ENCODE peak calls at places on chromosomes 5 and 9, in eight cellular contexts. O, Z, P, W, A, F, D and R are unnamed samples.

GRCh38 chr9:101376117-101376866 is 8.5 kb downstream of the BAAT start:
- DNase-seq in D (no peak), Z (no peak), P (no peak), F (no peak), W (no peak), O (no peak), A (peak), R (no peak)

GRCh38 chr9:123069010-123069481 is 35.6 kb downstream of the GPR21 start:
- DNase-seq in D (no peak), F (no peak), P (peak), W (no peak), O (no peak), Z (no peak), A (no peak), R (no peak)

GRCh38 chr9:78678901-78679300 is 382.0 kb downstream of the PSAT1 start:
- DNase-seq in P (no peak), D (no peak), A (no peak), O (no peak), F (no peak), Z (no peak), W (no peak), R (no peak)

GRCh38 chr9:122261469-122261881 is 3.2 kb downstream of the RBM18 start:
- DNase-seq in O (peak), F (no peak), A (peak), P (peak), D (peak), W (peak), Z (peak), R (no peak)

GRCh38 chr5:1352231-1352825 is 7.4 kb upstream of the CLPTM1L start:
- DNase-seq in D (no peak), W (no peak), F (no peak), Z (no peak), O (no peak), A (no peak), P (no peak), R (no peak)

GRCh38 chr5:135476615-135477493 is 24.7 kb upstream of the TIFAB start:
- DNase-seq in Z (no peak), O (peak), P (no peak), D (no peak), F (no peak), W (no peak), A (no peak), R (no peak)

GRCh38 chr5:54738118-54738972 is 220.8 kb downstream of the SNX18 start:
- DNase-seq in A (no peak), D (peak), F (no peak), W (peak), Z (peak), P (no peak), O (peak), R (no peak)

GRCh38 chr9:111975709-111976108 is 79.1 kb downstream of the UGCG start:
- DNase-seq in Z (peak), D (no peak), O (no peak), F (no peak), A (peak), W (no peak), P (no peak), R (no peak)

GRCh38 chr5:124182133-124182532 is 564.3 kb downstream of the ZNF608 start:
- DNase-seq in Z (no peak), P (no peak), O (no peak), D (no peak), A (no peak), F (no peak), W (no peak), R (no peak)

GRCh38 chr5:17219006-17219422 is 1.6 kb downstream of the BASP1 start:
- DNase-seq in W (no peak), A (peak), O (no peak), P (no peak), D (no peak), Z (no peak), F (peak), R (no peak)

GRCh38 chr5:172164773-172165212 is 23.2 kb downstream of the STK10 start:
- DNase-seq in F (no peak), P (no peak), W (no peak), D (no peak), O (no peak), A (no peak), Z (no peak), R (no peak)

GRCh38 chr5:14600846-14601245 is 19.3 kb downstream of the OTULINL start:
- DNase-seq in F (no peak), W (no peak), D (no peak), P (no peak), A (no peak), O (no peak), Z (no peak), R (no peak)

GRCh38 chr9:70229579-70229978 is 29.2 kb upstream of the SMC5 start:
- DNase-seq in P (no peak), Z (no peak), A (peak), W (no peak), O (no peak), D (no peak), F (no peak), R (no peak)

GRCh38 chr9:92715488-92716231 is 45.7 kb upstream of the IPPK start:
- DNase-seq in D (no peak), Z (no peak), W (peak), P (no peak), F (no peak), A (no peak), O (peak), R (no peak)

GRCh38 chr9:87433853-87434252 is 63.8 kb upstream of the DAPK1 start:
- DNase-seq in D (no peak), O (no peak), F (no peak), W (no peak), P (no peak), A (no peak), Z (no peak), R (no peak)

GRCh38 chr5:150009671-150010387 is 9.3 kb downstream of the HMGXB3 start:
- DNase-seq in A (no peak), Z (no peak), O (no peak), F (no peak), P (no peak), D (no peak), W (no peak), R (no peak)

GRCh38 chr5:97425511-97425910 is 242.5 kb upstream of the RIOK2 start:
- DNase-seq in A (no peak), P (no peak), W (no peak), Z (no peak), D (no peak), O (no peak), F (no peak), R (no peak)

GRCh38 chr5:187617-188451 is 3.5 kb upstream of the LRRC14B start:
- DNase-seq in D (no peak), P (no peak), F (no peak), O (no peak), Z (no peak), W (no peak), A (no peak), R (no peak)

GRCh38 chr9:129109504-129109903 is 1.1 kb downstream of the CRAT start:
- DNase-seq in A (peak), Z (peak), W (peak), F (no peak), P (no peak), D (no peak), O (no peak), R (no peak)

GRCh38 chr9:84397822-84398221 is 57.3 kb upstream of the SLC28A3 start:
- DNase-seq in F (no peak), W (no peak), Z (no peak), O (no peak), A (no peak), P (peak), D (no peak), R (no peak)

GRCh38 chr5:123091988-123092583 is 3.0 kb downstream of the PRDM6 start:
- DNase-seq in F (no peak), O (no peak), W (no peak), Z (no peak), P (no peak), D (no peak), A (no peak), R (no peak)

GRCh38 chr5:95712347-95712958 is 18.7 kb upstream of the RHOBTB3 start:
- DNase-seq in F (no peak), D (no peak), W (no peak), A (peak), O (peak), P (peak), Z (no peak), R (no peak)

GRCh38 chr9:127707766-127708165 is 978 bp downstream of the CFAP157 start:
- DNase-seq in Z (peak), W (no peak), A (peak), P (no peak), O (peak), F (peak), D (no peak), R (no peak)

GRCh38 chr5:40432836-40433235 is 246.9 kb upstream of the PTGER4 start:
- DNase-seq in P (no peak), F (no peak), A (no peak), D (no peak), Z (no peak), O (no peak), W (no peak), R (no peak)

GRCh38 chr9:120926397-120926928 is at the start of gene TRAF1:
- DNase-seq in P (no peak), W (no peak), F (no peak), A (peak), O (no peak), Z (no peak), D (no peak), R (peak)

GRCh38 chr9:136821333-136822031 is 13.7 kb downstream of the RABL6 start:
- DNase-seq in A (no peak), O (peak), P (no peak), D (no peak), F (no peak), Z (no peak), W (no peak), R (no peak)

GRCh38 chr5:154505567-154505966 is 27.5 kb upstream of the HAND1 start:
- DNase-seq in Z (no peak), W (no peak), A (no peak), O (no peak), F (no peak), P (no peak), D (no peak), R (no peak)

GRCh38 chr9:70658765-70659164 is 244.3 kb upstream of the KLF9 start:
- DNase-seq in O (no peak), P (no peak), W (no peak), D (no peak), Z (no peak), A (no peak), F (no peak), R (no peak)

GRCh38 chr9:2729721-2730120 is 12.4 kb downstream of the KCNV2 start:
- DNase-seq in F (no peak), P (no peak), A (no peak), Z (no peak), D (no peak), O (no peak), W (no peak), R (no peak)

GRCh38 chr5:757346-757930 is 27.1 kb downstream of the ZDHHC11B start:
- DNase-seq in F (peak), D (no peak), Z (peak), W (no peak), A (no peak), P (no peak), O (no peak), R (no peak)

GRCh38 chr9:38198140-38198539 is 129.1 kb upstream of the SHB start:
- DNase-seq in Z (no peak), F (no peak), O (no peak), A (no peak), D (no peak), P (no peak), W (no peak), R (no peak)

GRCh38 chr9:97979778-97980478 is 3.2 kb upstream of the ANP32B start:
- DNase-seq in W (no peak), O (no peak), Z (no peak), F (no peak), P (no peak), D (no peak), A (no peak), R (no peak)
- TF ChIP-seq CTCF in W (no peak), O (no peak), Z (no peak), F (no peak), P (no peak), D (no peak), A (no peak), R (no peak)

GRCh38 chr5:82246960-82247574 is 31.1 kb downstream of the RPS23 start:
- DNase-seq in A (no peak), O (no peak), P (no peak), W (no peak), F (no peak), D (no peak), Z (no peak), R (no peak)

GRCh38 chr5:82244151-82244550 is 34.0 kb downstream of the RPS23 start:
- DNase-seq in F (no peak), Z (no peak), P (no peak), D (no peak), W (no peak), O (no peak), A (no peak), R (no peak)

GRCh38 chr5:82244854-82245635 is 33.1 kb downstream of the RPS23 start:
- DNase-seq in A (no peak), P (no peak), D (no peak), F (no peak), O (no peak), Z (no peak), W (no peak), R (no peak)
- TF ChIP-seq CTCF in A (no peak), P (no peak), D (no peak), F (no peak), O (peak), Z (no peak), W (no peak), R (no peak)

DNA sequence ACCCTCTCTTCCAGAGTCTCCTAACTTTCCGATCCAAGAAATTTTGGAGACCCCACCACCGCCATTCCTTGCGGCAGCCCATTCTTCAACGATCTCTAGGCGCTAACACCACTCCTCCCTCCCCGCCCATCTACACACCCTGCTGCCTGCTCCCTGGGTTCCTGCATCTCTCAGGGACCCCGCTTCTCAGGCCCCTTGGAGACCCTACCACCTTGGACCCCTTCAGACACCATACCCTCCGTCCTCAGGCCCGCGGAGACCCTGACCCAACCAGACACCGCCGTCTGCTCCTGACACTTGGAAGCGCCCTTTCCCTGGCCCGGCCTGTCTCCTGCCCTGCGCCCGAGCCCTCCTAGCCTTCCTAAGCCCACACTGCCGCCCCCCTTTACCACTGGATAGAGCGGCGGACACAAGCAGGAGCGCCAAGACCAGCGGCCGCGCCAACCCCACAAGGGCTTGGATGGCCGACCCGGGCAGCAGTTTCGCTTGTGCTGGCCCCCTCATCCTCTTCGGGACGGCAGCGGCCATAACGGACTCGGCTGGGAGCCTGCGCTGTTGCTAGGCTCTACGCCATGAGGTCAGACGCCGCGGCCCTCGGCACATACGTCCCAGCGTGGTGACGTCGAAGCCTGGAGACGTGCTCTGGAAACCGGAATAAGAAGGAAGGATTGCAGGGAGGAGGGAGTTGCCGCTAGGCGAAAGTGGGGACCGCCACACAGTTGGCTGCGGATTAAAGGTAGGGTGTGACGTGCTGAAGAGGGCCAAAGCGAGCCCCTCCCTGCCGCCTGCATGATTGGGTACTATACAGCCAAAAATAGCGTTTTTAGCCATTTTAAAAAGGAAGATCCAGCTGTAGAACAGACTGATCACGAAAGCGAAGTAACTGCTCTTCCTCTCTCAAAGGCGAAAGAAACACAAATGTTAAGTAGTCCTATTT is at the start of gene C5orf15:
- DNase-seq in P (peak), A (peak), O (peak), Z (peak), D (peak), F (peak), W (peak), R (peak)
- TF ChIP-seq CTCF in P (peak), A (no peak), O (no peak), Z (peak), D (peak), F (no peak), W (no peak), R (no peak)

GRCh38 chr5:74257645-74258328 is 382.7 kb downstream of the ENC1 start:
- DNase-seq in Z (peak), A (no peak), P (no peak), D (no peak), F (no peak), O (peak), W (peak), R (no peak)

GRCh38 chr5:74256947-74257573 is 383.5 kb downstream of the ENC1 start:
- DNase-seq in Z (no peak), D (no peak), P (no peak), A (no peak), W (no peak), O (no peak), F (no peak), R (no peak)

GRCh38 chr5:74261906-74262305 is 378.6 kb downstream of the ENC1 start:
- DNase-seq in D (no peak), Z (no peak), O (no peak), F (no peak), W (no peak), P (no peak), A (no peak), R (no peak)

GRCh38 chr5:74262810-74263209 is 377.7 kb downstream of the ENC1 start:
- DNase-seq in D (no peak), W (no peak), P (no peak), A (no peak), F (no peak), Z (no peak), O (no peak), R (no peak)

GRCh38 chr5:74259572-74259971 is 381.0 kb downstream of the ENC1 start:
- DNase-seq in Z (no peak), P (no peak), A (no peak), F (no peak), O (no peak), D (no peak), W (no peak), R (no peak)
- TF ChIP-seq CTCF in Z (no peak), P (no peak), A (no peak), F (no peak), O (no peak), D (no peak), W (no peak), R (no peak)

DNA sequence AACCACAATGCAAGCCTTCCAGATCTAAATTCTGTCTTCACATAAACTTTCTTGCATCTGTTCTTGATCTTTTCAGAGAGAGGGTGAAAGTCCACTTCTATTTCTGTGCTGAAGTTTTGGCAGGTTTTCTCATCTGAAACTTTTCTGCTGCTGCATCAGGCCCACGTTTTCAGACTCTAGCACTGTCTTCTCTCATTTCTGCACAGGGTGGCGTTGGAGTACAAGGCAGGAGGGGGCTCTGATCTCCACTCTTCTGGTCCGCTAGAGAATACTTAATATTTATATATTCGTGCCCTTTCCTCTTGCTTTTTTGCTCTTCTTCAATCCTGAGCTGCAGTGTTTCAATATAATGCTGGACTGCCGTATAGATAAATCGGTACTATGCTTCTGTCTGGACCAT is 204.0 kb upstream of the PRDM9 start:
- DNase-seq in Z (no peak), D (no peak), A (peak), P (no peak), W (no peak), O (no peak), F (no peak), R (no peak)
- TF ChIP-seq CTCF in Z (no peak), D (no peak), A (no peak), P (no peak), W (no peak), O (no peak), F (no peak), R (no peak)